ENCODE peak calls at places on chromosome 19, in eight cellular contexts. D is psoas muscle, I is cardiac fibroblast, T is BJ, S is thoracic aorta, R is pancreas, A is ovary, V is heart right ventricle. N is an unnamed sample.

GRCh38 chr19:2488405-2488941 is 12.5 kb downstream of the GADD45B start:
- DNase-seq in D (no peak), I (no peak), T (no peak), S (no peak), R (no peak), A (no peak), V (no peak), N (no peak)

GRCh38 chr19:16470911-16471811 is 609 bp downstream of the EPS15L1 start:
- DNase-seq in D (no peak), I (peak), T (no peak), S (no peak), R (no peak), A (peak), V (peak), N (no peak)

GRCh38 chr19:5050016-5050656 is 81.2 kb downstream of the KDM4B start:
- DNase-seq in D (no peak), I (no peak), T (no peak), S (no peak), R (no peak), A (no peak), V (no peak), N (no peak)

GRCh38 chr19:35169226-35169995 is 14.9 kb downstream of the FXYD5 start:
- DNase-seq in D (no peak), I (no peak), T (no peak), S (no peak), R (no peak), A (no peak), V (no peak), N (no peak)

GRCh38 chr19:47032171-47032811 is 12.7 kb downstream of the NPAS1 start:
- DNase-seq in D (no peak), I (peak), T (no peak), S (no peak), R (peak), A (no peak), V (peak), N (no peak)

GRCh38 chr19:6458695-6459355 is 767 bp downstream of the SLC25A23 start:
- DNase-seq in D (no peak), I (no peak), T (no peak), S (no peak), R (no peak), A (no peak), V (no peak), N (no peak)

GRCh38 chr19:16585808-16586476 is 13.7 kb upstream of the SLC35E1 start:
- DNase-seq in D (no peak), I (no peak), T (no peak), S (no peak), R (no peak), A (no peak), V (no peak), N (no peak)

GRCh38 chr19:29667941-29668340 is 2.7 kb downstream of the PLEKHF1 start:
- DNase-seq in D (no peak), I (no peak), T (no peak), S (no peak), R (peak), A (no peak), V (no peak), N (no peak)

GRCh38 chr19:2732157-2732725 is 7.6 kb downstream of the SLC39A3 start:
- DNase-seq in D (no peak), I (no peak), T (no peak), S (no peak), R (no peak), A (no peak), V (no peak), N (no peak)

GRCh38 chr19:29519931-29520330 is 5.9 kb upstream of the VSTM2B start:
- DNase-seq in D (no peak), I (no peak), T (no peak), S (no peak), R (no peak), A (no peak), V (no peak), N (no peak)

GRCh38 chr19:883661-884211 is 9.3 kb downstream of the MED16 start:
- DNase-seq in D (no peak), I (no peak), T (no peak), S (no peak), R (peak), A (no peak), V (no peak), N (no peak)

GRCh38 chr19:1852294-1852646 is 4.0 kb upstream of the REXO1 start:
- DNase-seq in D (peak), I (no peak), T (no peak), S (no peak), R (no peak), A (no peak), V (no peak), N (no peak)

GRCh38 chr19:15283141-15283885 is 49.0 kb downstream of the BRD4 start:
- DNase-seq in D (peak), I (peak), T (no peak), S (peak), R (no peak), A (peak), V (no peak), N (peak)

GRCh38 chr19:33712268-33712667 is 84.4 kb upstream of the KCTD15 start:
- DNase-seq in D (no peak), I (no peak), T (no peak), S (no peak), R (no peak), A (no peak), V (no peak), N (no peak)

GRCh38 chr19:19591133-19591825 is 27.2 kb downstream of the PBX4 start:
- DNase-seq in D (no peak), I (peak), T (peak), S (no peak), R (no peak), A (no peak), V (no peak), N (peak)

GRCh38 chr19:53102701-53103140 is 501 bp downstream of the ZNF160 start:
- DNase-seq in D (peak), I (peak), T (no peak), S (no peak), R (peak), A (peak), V (peak), N (peak)

DNA sequence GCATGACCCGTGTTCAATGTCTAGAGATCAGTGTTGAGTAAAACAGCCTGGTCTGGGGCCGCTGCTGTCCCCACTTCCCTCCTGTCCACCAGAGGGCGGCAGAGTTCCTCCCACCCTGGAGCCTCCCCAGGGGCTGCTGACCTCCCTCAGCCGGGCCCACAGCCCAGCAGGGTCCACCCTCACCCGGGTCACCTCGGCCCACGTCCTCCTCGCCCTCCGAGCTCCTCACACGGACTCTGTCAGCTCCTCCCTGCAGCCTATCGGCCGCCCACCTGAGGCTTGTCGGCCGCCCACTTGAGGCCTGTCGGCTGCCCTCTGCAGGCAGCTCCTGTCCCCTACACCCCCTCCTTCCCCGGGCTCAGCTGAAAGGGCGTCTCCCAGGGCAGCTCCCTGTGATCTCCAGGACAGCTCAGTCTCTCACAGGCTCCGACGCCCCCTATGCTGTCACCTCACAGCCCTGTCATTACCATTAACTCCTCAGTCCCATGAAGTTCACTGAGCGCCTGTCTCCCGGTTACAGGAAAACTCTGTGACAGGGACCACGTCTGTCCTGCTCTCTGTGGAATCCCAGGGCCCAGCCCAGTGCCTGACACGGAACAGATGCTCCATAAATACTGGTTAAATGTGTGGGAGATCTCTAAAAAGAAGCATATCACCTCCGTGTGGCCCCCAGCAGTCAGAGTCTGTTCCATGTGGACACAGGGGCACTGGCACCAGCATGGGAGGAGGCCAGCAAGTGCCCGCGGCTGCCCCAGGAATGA is 1.5 kb upstream of the CEACAM5 start:
- DNase-seq in D (peak), I (peak), T (no peak), S (no peak), R (peak), A (no peak), V (peak), N (peak)
- TF ChIP-seq CTCF in D (peak), I (peak), T (peak), S (no peak), R (peak), A (no peak), V (peak), N (peak)

DNA sequence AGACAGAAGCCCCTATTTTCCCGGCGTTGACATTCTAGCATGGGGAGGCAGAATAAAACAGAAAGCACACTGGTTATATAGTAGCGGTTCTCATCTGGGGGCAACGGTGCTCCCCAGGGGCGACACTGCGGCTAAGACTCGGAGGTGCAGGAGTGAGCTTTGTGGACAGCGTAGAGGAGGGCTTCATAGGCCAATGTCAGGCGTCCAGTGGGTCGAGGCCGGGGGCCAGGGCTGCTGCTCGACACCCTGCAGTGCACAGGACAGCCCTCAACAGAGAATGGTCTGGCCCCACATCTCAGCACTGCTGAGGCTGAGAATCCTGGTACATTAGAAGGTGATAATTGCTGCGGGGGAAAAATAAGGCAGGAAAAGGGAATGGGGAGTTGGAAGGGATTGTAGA is 1.5 kb downstream of the ZNF628 start:
- DNase-seq in D (no peak), I (no peak), T (no peak), S (no peak), R (no peak), A (no peak), V (no peak), N (no peak)
- H3K4me3 ChIP-seq in D (peak), I (peak), T (peak), S (peak), R (no peak), A (no peak), V (peak), N (peak)

GRCh38 chr19:49113762-49114629 is at the start of gene LIN7B:
- DNase-seq in D (peak), I (peak), T (no peak), S (no peak), R (peak), A (peak), V (peak), N (peak)
- TF ChIP-seq CTCF in D (peak), I (no peak), T (peak), S (peak), R (peak), A (peak), V (peak), N (peak)

GRCh38 chr19:49336482-49337266 is 1.5 kb downstream of the CD37 start:
- DNase-seq in D (no peak), I (no peak), T (no peak), S (no peak), R (peak), A (no peak), V (no peak), N (no peak)
- H3K4me3 ChIP-seq in D (no peak), I (no peak), T (no peak), S (no peak), R (no peak), A (no peak), V (no peak), N (no peak)

GRCh38 chr19:50703915-50704548 is 15.6 kb downstream of the SHANK1 start:
- DNase-seq in D (no peak), I (no peak), T (no peak), S (no peak), R (no peak), A (no peak), V (no peak), N (no peak)
- TF ChIP-seq CTCF in D (no peak), I (no peak), T (no peak), S (no peak), R (no peak), A (no peak), V (no peak), N (peak)

DNA sequence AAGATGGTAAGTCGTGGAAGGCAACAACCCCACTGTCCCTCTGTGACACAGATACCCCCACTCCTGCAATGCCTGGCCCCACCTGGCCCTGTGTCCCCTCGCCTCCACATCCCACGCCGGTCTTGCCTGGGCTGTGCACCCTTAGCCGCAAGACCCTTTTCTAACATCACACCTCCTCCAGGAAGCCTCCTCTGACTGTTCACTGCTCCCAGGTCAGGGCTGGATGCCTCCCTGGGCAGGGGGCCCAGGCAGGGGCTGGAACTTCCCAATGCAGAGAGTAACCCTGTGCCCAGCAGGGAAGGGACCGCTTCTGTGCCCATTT is 1.3 kb downstream of the FBN3 start:
- DNase-seq in D (no peak), I (no peak), T (no peak), S (no peak), R (no peak), A (no peak), V (no peak), N (no peak)
- H3K4me3 ChIP-seq in D (no peak), I (no peak), T (no peak), S (no peak), R (no peak), A (no peak), V (no peak), N (no peak)